ENCODE peak calls at places on chromosomes 1 and 21, in four cellular contexts. F is NCI-H2171 treated with DMSO at 0.1 percent for 48 hours, Q is fibroblast of the conjunctiva, M is GM03348. O is an unnamed sample.

GRCh38 chr21:16262109-16262508 is 532.3 kb downstream of the USP25 start:
- DNase-seq in M (no peak), F (no peak), Q (no peak), O (no peak)

GRCh38 chr1:51421961-51422360 is 91.6 kb upstream of the TTC39A start:
- DNase-seq in Q (peak; percentile 61), M (peak; percentile 78), F (peak; percentile 77), O (no peak)

GRCh38 chr1:183872406-183872805 is 67.5 kb downstream of the RGL1 start:
- DNase-seq in F (no peak), Q (no peak), M (no peak), O (no peak)

GRCh38 chr1:21759182-21759581 is 23.8 kb downstream of the USP48 start:
- DNase-seq in F (no peak), Q (no peak), M (no peak), O (no peak)

GRCh38 chr1:243270097-243270864 is 14.4 kb downstream of the SDCCAG8 start:
- DNase-seq in M (no peak), F (no peak), Q (no peak), O (no peak)

GRCh38 chr1:89836252-89836996 is 15.6 kb downstream of the LRRC8D start:
- DNase-seq in F (no peak), M (no peak), Q (no peak), O (no peak)

GRCh38 chr1:32676945-32677344 is 25.6 kb downstream of the SYNC start:
- DNase-seq in M (no peak), Q (no peak), F (no peak), O (no peak)

GRCh38 chr1:118097622-118098348 is 87.2 kb downstream of the SPAG17 start:
- DNase-seq in M (no peak), F (no peak), Q (peak; percentile 32), O (no peak)

GRCh38 chr1:182974792-182975191 is 21.8 kb upstream of the SHCBP1L start:
- DNase-seq in F (no peak), Q (no peak), M (peak; percentile 35), O (no peak)

O was measured in glomerular endothelial cell.